ENCODE peak calls at places on chromosome 3, in eight cellular contexts. One of them, this sample, is unnamed.

GRCh38 chr3:20072422-20072821 is 32.2 kb downstream of the KAT2B start:
- DNase-seq in GM13977: no peak
- DNase-seq in T-helper 2 cell: no peak
- DNase-seq in GM12864: no peak
- DNase-seq in GM10248: no peak
- DNase-seq in NCI-H1105: no peak
- DNase-seq in cardiac fibroblast: no peak
- DNase-seq in cardiac muscle cell: no peak
- DNase-seq in this sample: no peak

GRCh38 chr3:179652467-179653105 is at the start of gene USP13:
- DNase-seq in GM12864: peak; percentile 53
- DNase-seq in cardiac fibroblast: peak; percentile 83
- DNase-seq in GM10248: peak; percentile 75
- DNase-seq in cardiac muscle cell: peak; percentile 91
- DNase-seq in NCI-H1105: peak; percentile 92
- DNase-seq in T-helper 2 cell: peak; percentile 46
- DNase-seq in GM13977: peak; percentile 88
- DNase-seq in this sample: peak; percentile 68

GRCh38 chr3:27556854-27557253 is 72.7 kb upstream of the SLC4A7 start:
- DNase-seq in cardiac fibroblast: peak; percentile 76
- DNase-seq in cardiac muscle cell: no peak
- DNase-seq in T-helper 2 cell: no peak
- DNase-seq in NCI-H1105: no peak
- DNase-seq in GM10248: no peak
- DNase-seq in GM13977: no peak
- DNase-seq in GM12864: no peak
- DNase-seq in this sample: no peak

GRCh38 chr3:52763466-52763865 is 7.3 kb downstream of the NEK4 start:
- DNase-seq in GM12864: no peak
- DNase-seq in GM13977: no peak
- DNase-seq in NCI-H1105: no peak
- DNase-seq in cardiac muscle cell: no peak
- DNase-seq in GM10248: no peak
- DNase-seq in cardiac fibroblast: peak; percentile 68
- DNase-seq in T-helper 2 cell: no peak
- DNase-seq in this sample: no peak

GRCh38 chr3:130425484-130425883 is 80.0 kb downstream of the COL6A5 start:
- DNase-seq in GM13977: no peak
- DNase-seq in NCI-H1105: no peak
- DNase-seq in cardiac fibroblast: no peak
- DNase-seq in GM10248: no peak
- DNase-seq in T-helper 2 cell: no peak
- DNase-seq in cardiac muscle cell: no peak
- DNase-seq in GM12864: no peak
- DNase-seq in this sample: no peak

GRCh38 chr3:49471856-49472495 is 1.9 kb downstream of the DAG1 start:
- DNase-seq in GM10248: no peak
- DNase-seq in GM12864: no peak
- DNase-seq in NCI-H1105: no peak
- DNase-seq in cardiac fibroblast: no peak
- DNase-seq in GM13977: no peak
- DNase-seq in T-helper 2 cell: no peak
- DNase-seq in cardiac muscle cell: no peak
- DNase-seq in this sample: no peak

GRCh38 chr3:108677811-108678210 is 79.4 kb downstream of the RETNLB start:
- DNase-seq in NCI-H1105: no peak
- DNase-seq in GM13977: no peak
- DNase-seq in GM10248: no peak
- DNase-seq in GM12864: no peak
- DNase-seq in T-helper 2 cell: no peak
- DNase-seq in cardiac muscle cell: no peak
- DNase-seq in cardiac fibroblast: no peak
- DNase-seq in this sample: no peak

GRCh38 chr3:144923051-144923450 is 951.4 kb downstream of the DIPK2A start:
- DNase-seq in cardiac fibroblast: no peak
- DNase-seq in GM12864: no peak
- DNase-seq in cardiac muscle cell: no peak
- DNase-seq in T-helper 2 cell: no peak
- DNase-seq in GM10248: no peak
- DNase-seq in NCI-H1105: peak; percentile 77
- DNase-seq in GM13977: no peak
- DNase-seq in this sample: no peak

GRCh38 chr3:43523454-43524053 is 98.3 kb downstream of the ANO10 start:
- DNase-seq in GM12864: no peak
- DNase-seq in NCI-H1105: no peak
- DNase-seq in T-helper 2 cell: no peak
- DNase-seq in GM10248: peak; percentile 29
- DNase-seq in cardiac fibroblast: no peak
- DNase-seq in GM13977: peak; percentile 9
- DNase-seq in cardiac muscle cell: no peak
- DNase-seq in this sample: no peak

This sample was measured in anterior cingulate cortex.